ENCODE peak calls at places on chromosomes 5 and 9, in eight cellular contexts. One of them, this sample, is unnamed.

GRCh38 chr5:149930060-149930753 is 14.4 kb downstream of the PDE6A start:
- DNase-seq in spleen: no peak
- DNase-seq in astrocyte of the spinal cord: no peak
- DNase-seq in adrenal gland: peak
- DNase-seq in NCI-H460: no peak
- DNase-seq in body of pancreas: peak
- DNase-seq in activated T-cell treated with anti-CD3 and anti-CD28 coated beads for 1 hour: no peak
- DNase-seq in activated gamma-delta T cell treated with Interleukin-2 at 50 U/mL for 16 hours: no peak
- DNase-seq in this sample: no peak

GRCh38 chr5:127228540-127229184 is 61.9 kb upstream of the MEGF10 start:
- DNase-seq in astrocyte of the spinal cord: no peak
- DNase-seq in activated T-cell treated with anti-CD3 and anti-CD28 coated beads for 1 hour: no peak
- DNase-seq in NCI-H460: no peak
- DNase-seq in spleen: peak
- DNase-seq in adrenal gland: no peak
- DNase-seq in activated gamma-delta T cell treated with Interleukin-2 at 50 U/mL for 16 hours: no peak
- DNase-seq in body of pancreas: peak
- DNase-seq in this sample: no peak

GRCh38 chr9:110895141-110895912 is 142.9 kb downstream of the LPAR1 start:
- DNase-seq in body of pancreas: peak
- DNase-seq in NCI-H460: no peak
- DNase-seq in astrocyte of the spinal cord: no peak
- DNase-seq in adrenal gland: no peak
- DNase-seq in activated T-cell treated with anti-CD3 and anti-CD28 coated beads for 1 hour: no peak
- DNase-seq in activated gamma-delta T cell treated with Interleukin-2 at 50 U/mL for 16 hours: no peak
- DNase-seq in spleen: no peak
- DNase-seq in this sample: no peak

GRCh38 chr9:133402689-133403088 is 15.1 kb downstream of the REXO4 start:
- DNase-seq in NCI-H460: no peak
- DNase-seq in adrenal gland: no peak
- DNase-seq in activated gamma-delta T cell treated with Interleukin-2 at 50 U/mL for 16 hours: no peak
- DNase-seq in body of pancreas: no peak
- DNase-seq in activated T-cell treated with anti-CD3 and anti-CD28 coated beads for 1 hour: no peak
- DNase-seq in spleen: no peak
- DNase-seq in astrocyte of the spinal cord: no peak
- DNase-seq in this sample: no peak

GRCh38 chr9:95143591-95144561 is 173.6 kb downstream of the FANCC start:
- DNase-seq in activated T-cell treated with anti-CD3 and anti-CD28 coated beads for 1 hour: no peak
- DNase-seq in body of pancreas: peak
- DNase-seq in astrocyte of the spinal cord: peak
- DNase-seq in NCI-H460: no peak
- DNase-seq in activated gamma-delta T cell treated with Interleukin-2 at 50 U/mL for 16 hours: no peak
- DNase-seq in adrenal gland: peak
- DNase-seq in spleen: no peak
- DNase-seq in this sample: no peak

GRCh38 chr5:132776932-132777208 is 169 bp downstream of the SEPTIN8 start:
- DNase-seq in spleen: no peak
- DNase-seq in activated T-cell treated with anti-CD3 and anti-CD28 coated beads for 1 hour: no peak
- DNase-seq in body of pancreas: no peak
- DNase-seq in activated gamma-delta T cell treated with Interleukin-2 at 50 U/mL for 16 hours: no peak
- DNase-seq in adrenal gland: no peak
- DNase-seq in astrocyte of the spinal cord: no peak
- DNase-seq in NCI-H460: no peak
- DNase-seq in this sample: no peak

GRCh38 chr9:133711428-133712220 is 26.5 kb downstream of the SARDH start:
- DNase-seq in spleen: peak
- DNase-seq in activated gamma-delta T cell treated with Interleukin-2 at 50 U/mL for 16 hours: no peak
- DNase-seq in body of pancreas: no peak
- DNase-seq in NCI-H460: no peak
- DNase-seq in astrocyte of the spinal cord: peak
- DNase-seq in adrenal gland: no peak
- DNase-seq in activated T-cell treated with anti-CD3 and anti-CD28 coated beads for 1 hour: no peak
- DNase-seq in this sample: no peak

GRCh38 chr5:54799645-54800044 is 185.7 kb downstream of the ESM1 start:
- DNase-seq in body of pancreas: no peak
- DNase-seq in activated gamma-delta T cell treated with Interleukin-2 at 50 U/mL for 16 hours: no peak
- DNase-seq in NCI-H460: no peak
- DNase-seq in adrenal gland: no peak
- DNase-seq in activated T-cell treated with anti-CD3 and anti-CD28 coated beads for 1 hour: no peak
- DNase-seq in spleen: no peak
- DNase-seq in astrocyte of the spinal cord: no peak
- DNase-seq in this sample: no peak

GRCh38 chr5:109865636-109866035 is 175.9 kb downstream of the MAN2A1 start:
- DNase-seq in astrocyte of the spinal cord: peak
- DNase-seq in activated gamma-delta T cell treated with Interleukin-2 at 50 U/mL for 16 hours: no peak
- DNase-seq in activated T-cell treated with anti-CD3 and anti-CD28 coated beads for 1 hour: no peak
- DNase-seq in adrenal gland: peak
- DNase-seq in spleen: no peak
- DNase-seq in NCI-H460: no peak
- DNase-seq in body of pancreas: peak
- DNase-seq in this sample: no peak

GRCh38 chr9:99680191-99680590 is 141.5 kb upstream of the NR4A3 start:
- DNase-seq in adrenal gland: no peak
- DNase-seq in activated T-cell treated with anti-CD3 and anti-CD28 coated beads for 1 hour: no peak
- DNase-seq in spleen: no peak
- DNase-seq in activated gamma-delta T cell treated with Interleukin-2 at 50 U/mL for 16 hours: no peak
- DNase-seq in astrocyte of the spinal cord: peak
- DNase-seq in NCI-H460: peak
- DNase-seq in body of pancreas: no peak
- DNase-seq in this sample: no peak

GRCh38 chr5:17105744-17106450 is 111.5 kb upstream of the BASP1 start:
- DNase-seq in NCI-H460: no peak
- DNase-seq in body of pancreas: no peak
- DNase-seq in adrenal gland: no peak
- DNase-seq in spleen: no peak
- DNase-seq in activated T-cell treated with anti-CD3 and anti-CD28 coated beads for 1 hour: no peak
- DNase-seq in astrocyte of the spinal cord: peak
- DNase-seq in activated gamma-delta T cell treated with Interleukin-2 at 50 U/mL for 16 hours: no peak
- DNase-seq in this sample: no peak

This sample was measured in ACHN.